ENCODE peak calls at places on chromosomes 13 and 19, in nine cellular contexts. One of them, this sample, is unnamed.

GRCh38 chr13:74554581-74555290 is 420.5 kb upstream of the KLF12 start:
- ATAC-seq in gastroesophageal sphincter: no peak
- ATAC-seq in activated naive CD4-positive, alpha-beta T cell treated with anti-CD3 and anti-CD28 coated beads, Interleukin-2, amount 50 U/mL, for 72 hours: no peak
- ATAC-seq in T-helper 17 cell: no peak
- ATAC-seq in GM12878: no peak
- ATAC-seq in activated T-cell treated with anti-CD3 and anti-CD28 coated beads, Interleukin-2, amount 50 U/mL, for 4 hours: no peak
- ATAC-seq in activated naive CD8-positive, alpha-beta T cell treated with anti-CD3 and anti-CD28 coated beads, Interleukin-2, amount 10 ng/mL, durations not matched to agents 7 days and 5 days: no peak
- ATAC-seq in right lobe of liver: no peak
- ATAC-seq in stimulated activated naive CD8-positive, alpha-beta T cell treated with anti-CD3 and anti-CD28 coated beads, Interleukin-15, Interleukin-2, amounts not matched to agents 100 U/mL and 50 U/mL, for 24 hours: no peak
- ATAC-seq in this sample: no peak

GRCh38 chr19:863305-863620 is 3.8 kb downstream of the CFD start:
- ATAC-seq in gastroesophageal sphincter: no peak
- ATAC-seq in activated naive CD4-positive, alpha-beta T cell treated with anti-CD3 and anti-CD28 coated beads, Interleukin-2, amount 50 U/mL, for 72 hours: peak
- ATAC-seq in T-helper 17 cell: no peak
- ATAC-seq in GM12878: no peak
- ATAC-seq in activated T-cell treated with anti-CD3 and anti-CD28 coated beads, Interleukin-2, amount 50 U/mL, for 4 hours: no peak
- ATAC-seq in activated naive CD8-positive, alpha-beta T cell treated with anti-CD3 and anti-CD28 coated beads, Interleukin-2, amount 10 ng/mL, durations not matched to agents 7 days and 5 days: no peak
- ATAC-seq in right lobe of liver: no peak
- ATAC-seq in stimulated activated naive CD8-positive, alpha-beta T cell treated with anti-CD3 and anti-CD28 coated beads, Interleukin-15, Interleukin-2, amounts not matched to agents 100 U/mL and 50 U/mL, for 24 hours: no peak
- ATAC-seq in this sample: no peak

GRCh38 chr19:695350-695949 is at the start of gene PRSS57:
- ATAC-seq in gastroesophageal sphincter: no peak
- ATAC-seq in activated naive CD4-positive, alpha-beta T cell treated with anti-CD3 and anti-CD28 coated beads, Interleukin-2, amount 50 U/mL, for 72 hours: no peak
- ATAC-seq in T-helper 17 cell: no peak
- ATAC-seq in GM12878: no peak
- ATAC-seq in activated T-cell treated with anti-CD3 and anti-CD28 coated beads, Interleukin-2, amount 50 U/mL, for 4 hours: no peak
- ATAC-seq in activated naive CD8-positive, alpha-beta T cell treated with anti-CD3 and anti-CD28 coated beads, Interleukin-2, amount 10 ng/mL, durations not matched to agents 7 days and 5 days: no peak
- ATAC-seq in right lobe of liver: no peak
- ATAC-seq in stimulated activated naive CD8-positive, alpha-beta T cell treated with anti-CD3 and anti-CD28 coated beads, Interleukin-15, Interleukin-2, amounts not matched to agents 100 U/mL and 50 U/mL, for 24 hours: peak
- ATAC-seq in this sample: no peak

GRCh38 chr19:49502866-49503581 is 6.8 kb downstream of the RPS11 start:
- ATAC-seq in gastroesophageal sphincter: peak
- ATAC-seq in activated naive CD4-positive, alpha-beta T cell treated with anti-CD3 and anti-CD28 coated beads, Interleukin-2, amount 50 U/mL, for 72 hours: no peak
- ATAC-seq in T-helper 17 cell: no peak
- ATAC-seq in GM12878: peak
- ATAC-seq in activated T-cell treated with anti-CD3 and anti-CD28 coated beads, Interleukin-2, amount 50 U/mL, for 4 hours: peak
- ATAC-seq in activated naive CD8-positive, alpha-beta T cell treated with anti-CD3 and anti-CD28 coated beads, Interleukin-2, amount 10 ng/mL, durations not matched to agents 7 days and 5 days: no peak
- ATAC-seq in right lobe of liver: peak
- ATAC-seq in stimulated activated naive CD8-positive, alpha-beta T cell treated with anti-CD3 and anti-CD28 coated beads, Interleukin-15, Interleukin-2, amounts not matched to agents 100 U/mL and 50 U/mL, for 24 hours: no peak
- ATAC-seq in this sample: peak

GRCh38 chr13:110664074-110664473 is 41.8 kb downstream of the CARS2 start:
- ATAC-seq in gastroesophageal sphincter: no peak
- ATAC-seq in activated naive CD4-positive, alpha-beta T cell treated with anti-CD3 and anti-CD28 coated beads, Interleukin-2, amount 50 U/mL, for 72 hours: no peak
- ATAC-seq in T-helper 17 cell: no peak
- ATAC-seq in GM12878: no peak
- ATAC-seq in activated T-cell treated with anti-CD3 and anti-CD28 coated beads, Interleukin-2, amount 50 U/mL, for 4 hours: no peak
- ATAC-seq in activated naive CD8-positive, alpha-beta T cell treated with anti-CD3 and anti-CD28 coated beads, Interleukin-2, amount 10 ng/mL, durations not matched to agents 7 days and 5 days: no peak
- ATAC-seq in right lobe of liver: peak
- ATAC-seq in stimulated activated naive CD8-positive, alpha-beta T cell treated with anti-CD3 and anti-CD28 coated beads, Interleukin-15, Interleukin-2, amounts not matched to agents 100 U/mL and 50 U/mL, for 24 hours: no peak
- ATAC-seq in this sample: no peak

GRCh38 chr13:50684366-50684765 is 159.1 kb downstream of the DLEU7 start:
- ATAC-seq in gastroesophageal sphincter: no peak
- ATAC-seq in activated naive CD4-positive, alpha-beta T cell treated with anti-CD3 and anti-CD28 coated beads, Interleukin-2, amount 50 U/mL, for 72 hours: no peak
- ATAC-seq in T-helper 17 cell: no peak
- ATAC-seq in GM12878: no peak
- ATAC-seq in activated T-cell treated with anti-CD3 and anti-CD28 coated beads, Interleukin-2, amount 50 U/mL, for 4 hours: no peak
- ATAC-seq in activated naive CD8-positive, alpha-beta T cell treated with anti-CD3 and anti-CD28 coated beads, Interleukin-2, amount 10 ng/mL, durations not matched to agents 7 days and 5 days: peak
- ATAC-seq in right lobe of liver: peak
- ATAC-seq in stimulated activated naive CD8-positive, alpha-beta T cell treated with anti-CD3 and anti-CD28 coated beads, Interleukin-15, Interleukin-2, amounts not matched to agents 100 U/mL and 50 U/mL, for 24 hours: no peak
- ATAC-seq in this sample: no peak

GRCh38 chr19:55494172-55494761 is 6.0 kb downstream of the SSC5D start:
- ATAC-seq in gastroesophageal sphincter: peak
- ATAC-seq in activated naive CD4-positive, alpha-beta T cell treated with anti-CD3 and anti-CD28 coated beads, Interleukin-2, amount 50 U/mL, for 72 hours: peak
- ATAC-seq in T-helper 17 cell: peak
- ATAC-seq in GM12878: peak
- ATAC-seq in activated T-cell treated with anti-CD3 and anti-CD28 coated beads, Interleukin-2, amount 50 U/mL, for 4 hours: no peak
- ATAC-seq in activated naive CD8-positive, alpha-beta T cell treated with anti-CD3 and anti-CD28 coated beads, Interleukin-2, amount 10 ng/mL, durations not matched to agents 7 days and 5 days: peak
- ATAC-seq in right lobe of liver: peak
- ATAC-seq in stimulated activated naive CD8-positive, alpha-beta T cell treated with anti-CD3 and anti-CD28 coated beads, Interleukin-15, Interleukin-2, amounts not matched to agents 100 U/mL and 50 U/mL, for 24 hours: peak
- ATAC-seq in this sample: peak

GRCh38 chr19:1155352-1156304 is 18.4 kb downstream of the SBNO2 start:
- ATAC-seq in gastroesophageal sphincter: peak
- ATAC-seq in activated naive CD4-positive, alpha-beta T cell treated with anti-CD3 and anti-CD28 coated beads, Interleukin-2, amount 50 U/mL, for 72 hours: no peak
- ATAC-seq in T-helper 17 cell: no peak
- ATAC-seq in GM12878: no peak
- ATAC-seq in activated T-cell treated with anti-CD3 and anti-CD28 coated beads, Interleukin-2, amount 50 U/mL, for 4 hours: no peak
- ATAC-seq in activated naive CD8-positive, alpha-beta T cell treated with anti-CD3 and anti-CD28 coated beads, Interleukin-2, amount 10 ng/mL, durations not matched to agents 7 days and 5 days: no peak
- ATAC-seq in right lobe of liver: peak
- ATAC-seq in stimulated activated naive CD8-positive, alpha-beta T cell treated with anti-CD3 and anti-CD28 coated beads, Interleukin-15, Interleukin-2, amounts not matched to agents 100 U/mL and 50 U/mL, for 24 hours: no peak
- ATAC-seq in this sample: no peak

GRCh38 chr13:20383058-20383457 is 142.6 kb downstream of the CRYL1 start:
- ATAC-seq in gastroesophageal sphincter: no peak
- ATAC-seq in activated naive CD4-positive, alpha-beta T cell treated with anti-CD3 and anti-CD28 coated beads, Interleukin-2, amount 50 U/mL, for 72 hours: no peak
- ATAC-seq in T-helper 17 cell: no peak
- ATAC-seq in GM12878: no peak
- ATAC-seq in activated T-cell treated with anti-CD3 and anti-CD28 coated beads, Interleukin-2, amount 50 U/mL, for 4 hours: no peak
- ATAC-seq in activated naive CD8-positive, alpha-beta T cell treated with anti-CD3 and anti-CD28 coated beads, Interleukin-2, amount 10 ng/mL, durations not matched to agents 7 days and 5 days: no peak
- ATAC-seq in right lobe of liver: no peak
- ATAC-seq in stimulated activated naive CD8-positive, alpha-beta T cell treated with anti-CD3 and anti-CD28 coated beads, Interleukin-15, Interleukin-2, amounts not matched to agents 100 U/mL and 50 U/mL, for 24 hours: no peak
- ATAC-seq in this sample: no peak

GRCh38 chr19:5624154-5624663 is 1.3 kb downstream of the SAFB start:
- ATAC-seq in gastroesophageal sphincter: no peak
- ATAC-seq in activated naive CD4-positive, alpha-beta T cell treated with anti-CD3 and anti-CD28 coated beads, Interleukin-2, amount 50 U/mL, for 72 hours: no peak
- ATAC-seq in T-helper 17 cell: no peak
- ATAC-seq in GM12878: no peak
- ATAC-seq in activated T-cell treated with anti-CD3 and anti-CD28 coated beads, Interleukin-2, amount 50 U/mL, for 4 hours: no peak
- ATAC-seq in activated naive CD8-positive, alpha-beta T cell treated with anti-CD3 and anti-CD28 coated beads, Interleukin-2, amount 10 ng/mL, durations not matched to agents 7 days and 5 days: no peak
- ATAC-seq in right lobe of liver: no peak
- ATAC-seq in stimulated activated naive CD8-positive, alpha-beta T cell treated with anti-CD3 and anti-CD28 coated beads, Interleukin-15, Interleukin-2, amounts not matched to agents 100 U/mL and 50 U/mL, for 24 hours: no peak
- ATAC-seq in this sample: no peak

GRCh38 chr19:1967087-1967608 is 26.2 kb downstream of the CSNK1G2 start:
- ATAC-seq in gastroesophageal sphincter: no peak
- ATAC-seq in activated naive CD4-positive, alpha-beta T cell treated with anti-CD3 and anti-CD28 coated beads, Interleukin-2, amount 50 U/mL, for 72 hours: peak
- ATAC-seq in T-helper 17 cell: peak
- ATAC-seq in GM12878: no peak
- ATAC-seq in activated T-cell treated with anti-CD3 and anti-CD28 coated beads, Interleukin-2, amount 50 U/mL, for 4 hours: peak
- ATAC-seq in activated naive CD8-positive, alpha-beta T cell treated with anti-CD3 and anti-CD28 coated beads, Interleukin-2, amount 10 ng/mL, durations not matched to agents 7 days and 5 days: peak
- ATAC-seq in right lobe of liver: no peak
- ATAC-seq in stimulated activated naive CD8-positive, alpha-beta T cell treated with anti-CD3 and anti-CD28 coated beads, Interleukin-15, Interleukin-2, amounts not matched to agents 100 U/mL and 50 U/mL, for 24 hours: peak
- ATAC-seq in this sample: peak

GRCh38 chr13:40230833-40231266 is 435.6 kb downstream of the FOXO1 start:
- ATAC-seq in gastroesophageal sphincter: no peak
- ATAC-seq in activated naive CD4-positive, alpha-beta T cell treated with anti-CD3 and anti-CD28 coated beads, Interleukin-2, amount 50 U/mL, for 72 hours: no peak
- ATAC-seq in T-helper 17 cell: peak
- ATAC-seq in GM12878: no peak
- ATAC-seq in activated T-cell treated with anti-CD3 and anti-CD28 coated beads, Interleukin-2, amount 50 U/mL, for 4 hours: peak
- ATAC-seq in activated naive CD8-positive, alpha-beta T cell treated with anti-CD3 and anti-CD28 coated beads, Interleukin-2, amount 10 ng/mL, durations not matched to agents 7 days and 5 days: no peak
- ATAC-seq in right lobe of liver: peak
- ATAC-seq in stimulated activated naive CD8-positive, alpha-beta T cell treated with anti-CD3 and anti-CD28 coated beads, Interleukin-15, Interleukin-2, amounts not matched to agents 100 U/mL and 50 U/mL, for 24 hours: no peak
- ATAC-seq in this sample: peak

GRCh38 chr13:107457686-107458085 is 757.6 kb downstream of the LIG4 start:
- ATAC-seq in gastroesophageal sphincter: no peak
- ATAC-seq in activated naive CD4-positive, alpha-beta T cell treated with anti-CD3 and anti-CD28 coated beads, Interleukin-2, amount 50 U/mL, for 72 hours: no peak
- ATAC-seq in T-helper 17 cell: no peak
- ATAC-seq in GM12878: no peak
- ATAC-seq in activated T-cell treated with anti-CD3 and anti-CD28 coated beads, Interleukin-2, amount 50 U/mL, for 4 hours: no peak
- ATAC-seq in activated naive CD8-positive, alpha-beta T cell treated with anti-CD3 and anti-CD28 coated beads, Interleukin-2, amount 10 ng/mL, durations not matched to agents 7 days and 5 days: no peak
- ATAC-seq in right lobe of liver: no peak
- ATAC-seq in stimulated activated naive CD8-positive, alpha-beta T cell treated with anti-CD3 and anti-CD28 coated beads, Interleukin-15, Interleukin-2, amounts not matched to agents 100 U/mL and 50 U/mL, for 24 hours: no peak
- ATAC-seq in this sample: no peak

GRCh38 chr13:111602874-111603273 is 282.4 kb downstream of the TEX29 start:
- ATAC-seq in gastroesophageal sphincter: no peak
- ATAC-seq in activated naive CD4-positive, alpha-beta T cell treated with anti-CD3 and anti-CD28 coated beads, Interleukin-2, amount 50 U/mL, for 72 hours: no peak
- ATAC-seq in T-helper 17 cell: no peak
- ATAC-seq in GM12878: no peak
- ATAC-seq in activated T-cell treated with anti-CD3 and anti-CD28 coated beads, Interleukin-2, amount 50 U/mL, for 4 hours: no peak
- ATAC-seq in activated naive CD8-positive, alpha-beta T cell treated with anti-CD3 and anti-CD28 coated beads, Interleukin-2, amount 10 ng/mL, durations not matched to agents 7 days and 5 days: no peak
- ATAC-seq in right lobe of liver: no peak
- ATAC-seq in stimulated activated naive CD8-positive, alpha-beta T cell treated with anti-CD3 and anti-CD28 coated beads, Interleukin-15, Interleukin-2, amounts not matched to agents 100 U/mL and 50 U/mL, for 24 hours: no peak
- ATAC-seq in this sample: no peak

GRCh38 chr19:51059715-51060114 is 5.2 kb downstream of the KLK13 start:
- ATAC-seq in gastroesophageal sphincter: no peak
- ATAC-seq in activated naive CD4-positive, alpha-beta T cell treated with anti-CD3 and anti-CD28 coated beads, Interleukin-2, amount 50 U/mL, for 72 hours: no peak
- ATAC-seq in T-helper 17 cell: no peak
- ATAC-seq in GM12878: no peak
- ATAC-seq in activated T-cell treated with anti-CD3 and anti-CD28 coated beads, Interleukin-2, amount 50 U/mL, for 4 hours: no peak
- ATAC-seq in activated naive CD8-positive, alpha-beta T cell treated with anti-CD3 and anti-CD28 coated beads, Interleukin-2, amount 10 ng/mL, durations not matched to agents 7 days and 5 days: no peak
- ATAC-seq in right lobe of liver: no peak
- ATAC-seq in stimulated activated naive CD8-positive, alpha-beta T cell treated with anti-CD3 and anti-CD28 coated beads, Interleukin-15, Interleukin-2, amounts not matched to agents 100 U/mL and 50 U/mL, for 24 hours: no peak
- ATAC-seq in this sample: no peak

GRCh38 chr19:31519216-31519615 is 170.0 kb upstream of the TSHZ3 start:
- ATAC-seq in gastroesophageal sphincter: no peak
- ATAC-seq in activated naive CD4-positive, alpha-beta T cell treated with anti-CD3 and anti-CD28 coated beads, Interleukin-2, amount 50 U/mL, for 72 hours: no peak
- ATAC-seq in T-helper 17 cell: no peak
- ATAC-seq in GM12878: no peak
- ATAC-seq in activated T-cell treated with anti-CD3 and anti-CD28 coated beads, Interleukin-2, amount 50 U/mL, for 4 hours: no peak
- ATAC-seq in activated naive CD8-positive, alpha-beta T cell treated with anti-CD3 and anti-CD28 coated beads, Interleukin-2, amount 10 ng/mL, durations not matched to agents 7 days and 5 days: no peak
- ATAC-seq in right lobe of liver: no peak
- ATAC-seq in stimulated activated naive CD8-positive, alpha-beta T cell treated with anti-CD3 and anti-CD28 coated beads, Interleukin-15, Interleukin-2, amounts not matched to agents 100 U/mL and 50 U/mL, for 24 hours: no peak
- ATAC-seq in this sample: no peak

GRCh38 chr13:44030615-44031014 is 150.9 kb downstream of the LACC1 start:
- ATAC-seq in gastroesophageal sphincter: no peak
- ATAC-seq in activated naive CD4-positive, alpha-beta T cell treated with anti-CD3 and anti-CD28 coated beads, Interleukin-2, amount 50 U/mL, for 72 hours: no peak
- ATAC-seq in T-helper 17 cell: no peak
- ATAC-seq in GM12878: no peak
- ATAC-seq in activated T-cell treated with anti-CD3 and anti-CD28 coated beads, Interleukin-2, amount 50 U/mL, for 4 hours: no peak
- ATAC-seq in activated naive CD8-positive, alpha-beta T cell treated with anti-CD3 and anti-CD28 coated beads, Interleukin-2, amount 10 ng/mL, durations not matched to agents 7 days and 5 days: no peak
- ATAC-seq in right lobe of liver: peak
- ATAC-seq in stimulated activated naive CD8-positive, alpha-beta T cell treated with anti-CD3 and anti-CD28 coated beads, Interleukin-15, Interleukin-2, amounts not matched to agents 100 U/mL and 50 U/mL, for 24 hours: no peak
- ATAC-seq in this sample: no peak

GRCh38 chr13:60922526-60923231 is 493.0 kb downstream of the PCDH20 start:
- ATAC-seq in gastroesophageal sphincter: peak
- ATAC-seq in activated naive CD4-positive, alpha-beta T cell treated with anti-CD3 and anti-CD28 coated beads, Interleukin-2, amount 50 U/mL, for 72 hours: no peak
- ATAC-seq in T-helper 17 cell: no peak
- ATAC-seq in GM12878: no peak
- ATAC-seq in activated T-cell treated with anti-CD3 and anti-CD28 coated beads, Interleukin-2, amount 50 U/mL, for 4 hours: no peak
- ATAC-seq in activated naive CD8-positive, alpha-beta T cell treated with anti-CD3 and anti-CD28 coated beads, Interleukin-2, amount 10 ng/mL, durations not matched to agents 7 days and 5 days: no peak
- ATAC-seq in right lobe of liver: no peak
- ATAC-seq in stimulated activated naive CD8-positive, alpha-beta T cell treated with anti-CD3 and anti-CD28 coated beads, Interleukin-15, Interleukin-2, amounts not matched to agents 100 U/mL and 50 U/mL, for 24 hours: no peak
- ATAC-seq in this sample: no peak

GRCh38 chr13:42574011-42574410 is at the start of gene TNFSF11:
- ATAC-seq in gastroesophageal sphincter: no peak
- ATAC-seq in activated naive CD4-positive, alpha-beta T cell treated with anti-CD3 and anti-CD28 coated beads, Interleukin-2, amount 50 U/mL, for 72 hours: peak
- ATAC-seq in T-helper 17 cell: peak
- ATAC-seq in GM12878: peak
- ATAC-seq in activated T-cell treated with anti-CD3 and anti-CD28 coated beads, Interleukin-2, amount 50 U/mL, for 4 hours: peak
- ATAC-seq in activated naive CD8-positive, alpha-beta T cell treated with anti-CD3 and anti-CD28 coated beads, Interleukin-2, amount 10 ng/mL, durations not matched to agents 7 days and 5 days: peak
- ATAC-seq in right lobe of liver: peak
- ATAC-seq in stimulated activated naive CD8-positive, alpha-beta T cell treated with anti-CD3 and anti-CD28 coated beads, Interleukin-15, Interleukin-2, amounts not matched to agents 100 U/mL and 50 U/mL, for 24 hours: peak
- ATAC-seq in this sample: peak

GRCh38 chr19:12792853-12793289 is 1.6 kb downstream of the JUNB start:
- ATAC-seq in gastroesophageal sphincter: no peak
- ATAC-seq in activated naive CD4-positive, alpha-beta T cell treated with anti-CD3 and anti-CD28 coated beads, Interleukin-2, amount 50 U/mL, for 72 hours: no peak
- ATAC-seq in T-helper 17 cell: no peak
- ATAC-seq in GM12878: no peak
- ATAC-seq in activated T-cell treated with anti-CD3 and anti-CD28 coated beads, Interleukin-2, amount 50 U/mL, for 4 hours: no peak
- ATAC-seq in activated naive CD8-positive, alpha-beta T cell treated with anti-CD3 and anti-CD28 coated beads, Interleukin-2, amount 10 ng/mL, durations not matched to agents 7 days and 5 days: no peak
- ATAC-seq in right lobe of liver: no peak
- ATAC-seq in stimulated activated naive CD8-positive, alpha-beta T cell treated with anti-CD3 and anti-CD28 coated beads, Interleukin-15, Interleukin-2, amounts not matched to agents 100 U/mL and 50 U/mL, for 24 hours: no peak
- ATAC-seq in this sample: no peak

GRCh38 chr13:26342898-26343297 is 89.0 kb downstream of the CDK8 start:
- ATAC-seq in gastroesophageal sphincter: no peak
- ATAC-seq in activated naive CD4-positive, alpha-beta T cell treated with anti-CD3 and anti-CD28 coated beads, Interleukin-2, amount 50 U/mL, for 72 hours: no peak
- ATAC-seq in T-helper 17 cell: no peak
- ATAC-seq in GM12878: no peak
- ATAC-seq in activated T-cell treated with anti-CD3 and anti-CD28 coated beads, Interleukin-2, amount 50 U/mL, for 4 hours: no peak
- ATAC-seq in activated naive CD8-positive, alpha-beta T cell treated with anti-CD3 and anti-CD28 coated beads, Interleukin-2, amount 10 ng/mL, durations not matched to agents 7 days and 5 days: no peak
- ATAC-seq in right lobe of liver: no peak
- ATAC-seq in stimulated activated naive CD8-positive, alpha-beta T cell treated with anti-CD3 and anti-CD28 coated beads, Interleukin-15, Interleukin-2, amounts not matched to agents 100 U/mL and 50 U/mL, for 24 hours: no peak
- ATAC-seq in this sample: no peak